ENCODE peak calls at places on chromosomes 16 and 17, in six cellular contexts. A is effector memory CD8-positive, alpha-beta T cell; Y is ovary; U is endothelial cell of umbilical vein; R is RPMI8226; V is anterior cingulate cortex. B is an unnamed sample.

GRCh38 chr17:14038206-14038605 is 31.1 kb upstream of the COX10 start:
- DNase-seq in Y (no peak), R (no peak), V (no peak), U (no peak), A (no peak), B (no peak)

GRCh38 chr17:34357398-34357797 is 1.1 kb downstream of the CCL13 start:
- DNase-seq in A (no peak), V (no peak), U (no peak), R (no peak), Y (no peak), B (no peak)

GRCh38 chr17:50903604-50904521 is 37.7 kb upstream of the TOB1 start:
- DNase-seq in Y (no peak), V (no peak), U (no peak), R (no peak), A (peak), B (peak)

GRCh38 chr16:15777533-15778203 is 79.2 kb downstream of the MYH11 start:
- DNase-seq in A (no peak), Y (no peak), U (peak), R (peak), V (no peak), B (no peak)

GRCh38 chr16:57262841-57263584 is 18.0 kb downstream of the ARL2BP start:
- DNase-seq in V (peak), R (no peak), U (no peak), A (no peak), Y (no peak), B (no peak)

GRCh38 chr16:27449434-27450188 is 47.6 kb downstream of the IL21R start:
- DNase-seq in R (no peak), U (no peak), A (peak), Y (no peak), V (no peak), B (no peak)

GRCh38 chr16:13856811-13857511 is 63.0 kb upstream of the ERCC4 start:
- DNase-seq in A (no peak), V (no peak), R (no peak), U (no peak), Y (no peak), B (no peak)

GRCh38 chr17:80890551-80890930 is 101.1 kb upstream of the CHMP6 start:
- DNase-seq in Y (no peak), A (no peak), R (no peak), U (no peak), V (no peak), B (no peak)

GRCh38 chr17:7548585-7549400 is at the start of gene TNFSF12:
- DNase-seq in R (no peak), U (peak), V (peak), A (peak), Y (peak), B (no peak)

GRCh38 chr17:48604770-48605329 is at the start of gene HOXB6:
- DNase-seq in U (peak), Y (no peak), V (no peak), R (no peak), A (no peak), B (no peak)

GRCh38 chr17:72182256-72182890 is 61.6 kb downstream of the SOX9 start:
- DNase-seq in R (no peak), A (no peak), Y (no peak), V (peak), U (no peak), B (no peak)

GRCh38 chr17:42363767-42364585 is 24.3 kb downstream of the STAT3 start:
- DNase-seq in A (no peak), V (no peak), R (no peak), U (peak), Y (no peak), B (no peak)

GRCh38 chr16:87241135-87241771 is 75.9 kb downstream of the C16orf95 start:
- DNase-seq in U (no peak), Y (no peak), V (no peak), R (no peak), A (no peak), B (no peak)

GRCh38 chr16:76311260-76311659 is 34.1 kb downstream of the CNTNAP4 start:
- DNase-seq in R (no peak), Y (no peak), A (no peak), U (no peak), V (no peak), B (no peak)

GRCh38 chr16:27690604-27691003 is 140.7 kb downstream of the KATNIP start:
- DNase-seq in Y (no peak), V (no peak), A (no peak), U (peak), R (peak), B (peak)

GRCh38 chr17:43834106-43834505 is 1.2 kb upstream of the MPP3 start:
- DNase-seq in R (no peak), V (no peak), A (no peak), U (no peak), Y (no peak), B (no peak)

GRCh38 chr17:30091771-30092170 is 24.8 kb upstream of the NSRP1 start:
- DNase-seq in U (peak), V (no peak), Y (no peak), A (no peak), R (no peak), B (no peak)

GRCh38 chr17:33390479-33391027 is 97.5 kb upstream of the ASIC2 start:
- DNase-seq in A (no peak), V (no peak), R (no peak), U (no peak), Y (no peak), B (no peak)

GRCh38 chr16:80285089-80285488 is 255.7 kb upstream of the DYNLRB2 start:
- DNase-seq in Y (no peak), U (no peak), V (no peak), R (no peak), A (no peak), B (no peak)

GRCh38 chr16:57640612-57641011 is 12.2 kb downstream of the ADGRG1 start:
- DNase-seq in U (no peak), Y (no peak), A (no peak), V (peak), R (no peak), B (no peak)

GRCh38 chr17:40598021-40598927 is 33.0 kb upstream of the CCR7 start:
- DNase-seq in Y (no peak), U (no peak), R (no peak), A (no peak), V (no peak), B (no peak)

B was measured in NCI-H446.